ENCODE peak calls at places on chromosomes 11 and 22, in four cellular contexts. M is lung, F is mesothelial cell of epicardium, G is fibroblast of lung. I is an unnamed sample.

GRCh38 chr11:78062671-78063070 is 990 bp upstream of the THRSP start:
- DNase-seq in F (no peak), M (no peak), G (no peak), I (no peak)

GRCh38 chr22:19742160-19743066 is 18.2 kb upstream of the TBX1 start:
- DNase-seq in G (no peak), F (no peak), M (no peak), I (no peak)

GRCh38 chr11:103325686-103326069 is 216.5 kb downstream of the DYNC2H1 start:
- DNase-seq in M (no peak), G (no peak), F (no peak), I (no peak)

GRCh38 chr22:20205964-20206708 is 55.3 kb upstream of the CCDC188 start:
- DNase-seq in M (peak; percentile 75), F (no peak), G (peak; percentile 80), I (no peak)

GRCh38 chr11:121356357-121356756 is 63.8 kb downstream of the SC5D start:
- DNase-seq in M (no peak), F (no peak), G (no peak), I (no peak)

GRCh38 chr11:75796091-75796435 is 18.9 kb upstream of the UVRAG start:
- DNase-seq in F (no peak), G (no peak), M (no peak), I (no peak)

GRCh38 chr11:129546266-129546665 is 170.6 kb downstream of the BARX2 start:
- DNase-seq in M (no peak), G (no peak), F (no peak), I (no peak)

GRCh38 chr22:29266564-29267461 is 968 bp downstream of the RHBDD3 start:
- DNase-seq in F (no peak), M (no peak), G (no peak), I (no peak)

GRCh38 chr11:114883472-114883871 is 205.1 kb downstream of the NXPE2 start:
- DNase-seq in G (no peak), M (no peak), F (no peak), I (no peak)

GRCh38 chr22:46574993-46575914 is 37.8 kb upstream of the CELSR1 start:
- DNase-seq in F (peak; percentile 16), G (no peak), M (no peak), I (no peak)

GRCh38 chr11:134283461-134284230 is 7.5 kb downstream of the GLB1L3 start:
- DNase-seq in G (no peak), M (no peak), F (no peak), I (no peak)

GRCh38 chr22:36467946-36468345 is 13.5 kb downstream of the TXN2 start:
- DNase-seq in G (peak; percentile 97), M (no peak), F (no peak), I (no peak)

GRCh38 chr11:70916321-70916720 is 336.1 kb downstream of the SHANK2 start:
- DNase-seq in M (no peak), G (no peak), F (no peak), I (no peak)

DNA sequence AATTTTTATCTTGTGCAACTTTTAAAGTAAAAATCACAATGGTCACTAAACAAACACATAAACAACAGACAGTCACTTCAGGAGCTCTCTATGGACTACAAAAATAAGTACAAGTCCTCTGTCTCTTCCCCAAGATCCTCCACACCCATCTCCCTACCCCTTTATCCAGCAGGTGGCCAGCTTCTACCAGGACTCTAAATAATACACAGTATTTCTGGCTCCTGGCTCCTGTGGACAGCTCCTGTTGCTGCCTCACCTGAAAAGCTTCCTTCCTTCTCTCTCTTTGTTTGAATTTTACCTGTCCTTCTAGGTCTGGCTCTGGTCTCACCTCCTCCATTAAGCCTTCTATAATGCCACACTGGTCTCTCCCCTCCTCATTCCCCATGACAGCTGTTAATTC is 86.1 kb downstream of the CLPB start:
- DNase-seq in G (no peak), M (no peak), F (no peak), I (no peak)
- TF ChIP-seq CTCF in G (no peak), M (no peak), F (no peak), I (no peak)

DNA sequence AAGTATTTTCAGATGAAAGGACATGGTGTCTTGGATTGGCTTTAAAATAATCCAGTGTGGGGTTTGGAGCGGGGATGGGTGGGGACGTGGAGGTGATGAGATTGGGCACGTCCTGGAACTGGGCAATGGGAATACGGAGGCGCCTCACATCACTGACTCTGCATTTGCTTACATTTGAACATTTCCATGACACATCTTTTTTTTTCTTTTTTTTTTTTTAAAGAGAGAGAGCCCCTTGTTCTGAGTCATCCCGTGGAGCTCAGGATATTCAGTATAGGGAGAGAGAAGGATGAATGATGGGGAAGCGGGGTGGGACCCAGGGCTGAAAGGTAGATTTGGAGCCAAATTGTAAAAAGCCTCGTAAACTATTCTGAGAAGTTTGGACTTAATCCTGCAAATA is 142.7 kb downstream of the FBXO7 start:
- DNase-seq in G (peak; percentile 82), M (no peak), F (no peak), I (no peak)
- TF ChIP-seq CTCF in G (no peak), M (no peak), F (no peak), I (no peak)

GRCh38 chr11:95989780-95990179 is 65.9 kb upstream of the MTMR2 start:
- DNase-seq in F (no peak), G (no peak), M (no peak), I (no peak)
- TF ChIP-seq CTCF in F (no peak), G (no peak), M (no peak), I (no peak)

DNA sequence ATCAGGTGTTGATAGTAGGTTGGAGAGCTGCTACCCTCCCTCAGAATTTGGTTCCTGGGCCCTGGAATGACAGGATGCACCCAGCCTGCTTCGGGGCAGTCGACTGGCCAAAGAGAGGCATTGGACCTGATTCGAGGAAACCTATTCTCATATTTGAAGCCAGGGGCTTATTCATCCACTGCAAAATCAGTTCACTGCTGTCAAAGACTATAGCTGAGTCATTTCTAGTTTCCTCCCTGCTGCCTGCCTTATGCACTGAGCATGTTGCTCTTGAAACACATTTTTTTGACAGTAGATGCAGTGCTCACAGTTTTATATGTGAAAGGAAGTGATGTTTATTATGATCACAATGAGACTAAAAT is 565.4 kb downstream of the ETS1 start:
- DNase-seq in G (peak; percentile 53), F (no peak), M (no peak), I (no peak)
- TF ChIP-seq CTCF in G (no peak), F (no peak), M (no peak), I (peak; percentile 7)

DNA sequence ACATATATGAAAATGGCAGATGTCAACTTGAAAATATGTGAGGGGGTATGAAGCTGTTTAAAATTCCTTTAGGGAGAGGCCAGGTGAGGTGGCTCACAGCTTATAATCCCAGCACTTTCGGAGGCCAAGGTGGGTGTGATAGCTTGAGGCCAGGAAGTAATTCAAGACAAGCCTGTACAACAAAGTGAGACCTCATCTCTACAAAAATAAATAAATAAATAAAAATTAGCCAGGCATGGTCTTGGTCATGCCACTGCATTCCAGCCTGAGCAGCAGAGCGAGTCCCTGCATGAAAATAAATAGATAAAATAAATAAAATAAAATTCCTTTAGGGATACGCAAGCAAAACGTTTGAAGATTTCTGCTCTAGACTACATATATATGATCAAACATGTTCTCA is 38.1 kb upstream of the FAM181B start:
- DNase-seq in F (no peak), M (no peak), G (no peak), I (no peak)
- TF ChIP-seq CTCF in F (no peak), M (no peak), G (no peak), I (no peak)

DNA sequence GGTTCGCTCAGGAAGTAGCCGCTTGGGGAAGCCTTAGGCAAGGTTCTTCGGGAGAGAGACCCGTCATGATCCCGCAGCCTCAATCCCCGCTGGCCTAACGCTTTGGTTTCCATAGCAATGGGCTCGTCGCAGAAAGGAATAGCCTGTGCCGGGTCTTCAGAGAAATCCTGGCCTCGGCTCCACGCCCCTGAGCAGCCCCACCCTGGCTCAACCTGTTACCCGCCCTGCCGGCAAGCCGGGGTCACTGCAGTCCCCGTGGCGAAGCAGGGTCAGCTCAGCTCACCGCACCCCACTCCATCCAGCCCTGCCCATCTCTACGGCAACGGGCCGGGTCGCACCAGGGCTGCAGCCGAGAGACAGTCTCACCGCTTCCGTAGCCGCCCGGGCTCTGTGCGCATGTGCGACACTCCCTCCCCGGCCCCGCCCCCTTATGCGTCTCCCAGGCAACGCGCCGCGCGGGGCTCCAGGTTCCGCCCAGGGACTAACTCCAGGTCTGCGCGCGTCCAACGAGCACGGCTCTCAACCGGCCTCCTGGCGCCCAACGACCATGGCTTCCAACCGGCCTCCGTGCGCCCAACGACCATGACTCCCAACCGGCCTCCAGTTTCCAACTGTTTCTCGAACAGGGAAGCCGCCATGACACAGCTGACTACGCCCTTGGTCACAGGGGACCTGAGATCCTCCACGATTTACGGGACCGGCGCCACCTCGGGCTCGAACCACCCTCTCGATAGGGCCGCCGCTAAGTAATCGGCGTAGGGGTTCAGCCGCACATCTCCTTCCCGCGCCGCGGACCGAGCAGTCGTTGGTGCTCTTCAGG is at the start of gene DUSP18:
- DNase-seq in M (peak; percentile 95), G (peak; percentile 88), F (peak; percentile 92), I (peak; percentile 97)
- TF ChIP-seq CTCF in M (no peak), G (peak; percentile 37), F (peak; percentile 51), I (peak; percentile 72)

I was measured in type B pancreatic cell.